ENCODE peak calls at places on chromosome 15, in five cellular contexts. E, R, X, Y and G are unnamed samples.

GRCh38 chr15:25437751-25438600 is 848 bp downstream of the UBE3A start:
- DNase-seq in E (peak), Y (no peak), R (peak), X (peak), G (peak)

GRCh38 chr15:98067339-98067738 is 106.8 kb downstream of the ARRDC4 start:
- DNase-seq in Y (no peak), X (no peak), E (peak), R (no peak), G (no peak)

GRCh38 chr15:78672285-78673003 is 31.4 kb upstream of the CHRNB4 start:
- DNase-seq in X (no peak), R (peak), E (no peak), Y (no peak), G (no peak)

GRCh38 chr15:48358681-48359152 is 27.5 kb downstream of the DUT start:
- DNase-seq in Y (no peak), X (no peak), E (peak), R (no peak), G (no peak)

GRCh38 chr15:29534378-29534777 is 264.8 kb upstream of the NSMCE3 start:
- DNase-seq in Y (no peak), X (no peak), R (peak), E (no peak), G (no peak)

GRCh38 chr15:86162676-86163075 is 83.0 kb downstream of the AGBL1 start:
- DNase-seq in X (no peak), E (no peak), Y (no peak), R (no peak), G (no peak)

GRCh38 chr15:78203346-78204225 is 30.8 kb downstream of the ACSBG1 start:
- DNase-seq in E (no peak), R (no peak), X (no peak), Y (no peak), G (no peak)

GRCh38 chr15:62641782-62642181 is 400.8 kb upstream of the TPM1 start:
- DNase-seq in E (no peak), X (no peak), R (no peak), Y (no peak), G (peak)

GRCh38 chr15:38354321-38354929 is 99.5 kb upstream of the FAM98B start:
- DNase-seq in E (peak), Y (peak), X (peak), R (peak), G (peak)

GRCh38 chr15:31483924-31484368 is 157.3 kb downstream of the KLF13 start:
- DNase-seq in R (no peak), Y (no peak), X (no peak), E (no peak), G (no peak)

GRCh38 chr15:87213646-87214045 is 1042.9 kb downstream of the NTRK3 start:
- DNase-seq in X (no peak), Y (no peak), R (no peak), E (no peak), G (no peak)

GRCh38 chr15:49627407-49627877 is 6.6 kb downstream of the DTWD1 start:
- DNase-seq in X (no peak), R (peak), Y (no peak), E (peak), G (no peak)

GRCh38 chr15:99146661-99147060 is 41.8 kb downstream of the SYNM start:
- DNase-seq in R (no peak), Y (no peak), E (no peak), X (no peak), G (no peak)

GRCh38 chr15:58495836-58496501 is 64.2 kb downstream of the LIPC start:
- DNase-seq in X (no peak), Y (no peak), R (no peak), E (no peak), G (peak)

GRCh38 chr15:69098688-69099087 is 61.7 kb upstream of the GLCE start:
- DNase-seq in Y (no peak), E (no peak), X (no peak), R (no peak), G (no peak)

GRCh38 chr15:62088361-62088693 is 21.6 kb downstream of the C2CD4A start:
- DNase-seq in R (no peak), X (no peak), Y (no peak), E (peak), G (no peak)

GRCh38 chr15:70160267-70160666 is 62.5 kb upstream of the TLE3 start:
- DNase-seq in Y (no peak), X (no peak), E (peak), R (no peak), G (peak)

GRCh38 chr15:48946088-48946839 is 17.5 kb downstream of the SHC4 start:
- DNase-seq in X (peak), R (peak), E (peak), Y (no peak), G (peak)

GRCh38 chr15:23857028-23857641 is 170.0 kb upstream of the NDN start:
- DNase-seq in X (peak), E (peak), R (peak), Y (no peak), G (peak)

GRCh38 chr15:63353887-63354286 is 27.8 kb downstream of the CA12 start:
- DNase-seq in Y (no peak), X (no peak), R (peak), E (no peak), G (no peak)

GRCh38 chr15:59791646-59792208 is 102.6 kb upstream of the BNIP2 start:
- DNase-seq in X (no peak), E (no peak), Y (no peak), R (no peak), G (no peak)

GRCh38 chr15:58010983-58011382 is 54.5 kb downstream of the ALDH1A2 start:
- DNase-seq in X (no peak), Y (no peak), R (no peak), E (no peak), G (no peak)

GRCh38 chr15:31106495-31107300 is 5.2 kb upstream of the TRPM1 start:
- DNase-seq in Y (no peak), E (no peak), R (no peak), X (no peak), G (peak)

GRCh38 chr15:26050979-26051378 is 187.9 kb upstream of the ATP10A start:
- DNase-seq in E (no peak), R (no peak), X (no peak), Y (no peak), G (no peak)

GRCh38 chr15:62740141-62741004 is 302.2 kb upstream of the TPM1 start:
- DNase-seq in Y (no peak), R (peak), X (no peak), E (no peak), G (no peak)

GRCh38 chr15:81073796-81074195 is 60.3 kb upstream of the CFAP161 start:
- DNase-seq in Y (no peak), E (peak), R (no peak), X (no peak), G (no peak)

GRCh38 chr15:64653757-64654156 is 121.6 kb downstream of the RBPMS2 start:
- DNase-seq in X (no peak), R (peak), E (peak), Y (no peak), G (peak)

GRCh38 chr15:85649372-85649771 is 145.4 kb downstream of the KLHL25 start:
- DNase-seq in Y (no peak), X (no peak), E (peak), R (peak), G (peak)

GRCh38 chr15:99224815-99225214 is 24.6 kb downstream of the TTC23 start:
- DNase-seq in E (no peak), R (no peak), Y (no peak), X (no peak), G (no peak)

GRCh38 chr15:94610069-94610863 is 378.9 kb downstream of the MCTP2 start:
- DNase-seq in Y (peak), X (no peak), E (peak), R (no peak), G (no peak)

GRCh38 chr15:77386626-77387025 is 33.3 kb downstream of the PEAK1 start:
- DNase-seq in X (no peak), E (no peak), Y (no peak), R (no peak), G (no peak)

GRCh38 chr15:31300981-31301686 is 25.5 kb upstream of the KLF13 start:
- DNase-seq in E (no peak), X (no peak), R (no peak), Y (no peak), G (peak)

GRCh38 chr15:74400915-74401757 is 32.6 kb downstream of the SEMA7A start:
- DNase-seq in X (no peak), E (no peak), Y (peak), R (no peak), G (peak)

GRCh38 chr15:84979651-84980050 is 2.0 kb upstream of the PDE8A start:
- DNase-seq in R (peak), X (peak), Y (no peak), E (no peak), G (no peak)

GRCh38 chr15:57376695-57377477 is 581 bp downstream of the CGNL1 start:
- DNase-seq in Y (no peak), E (peak), X (no peak), R (peak), G (peak)

GRCh38 chr15:57218826-57219576 is 157.3 kb upstream of the CGNL1 start:
- DNase-seq in X (no peak), Y (no peak), E (peak), R (peak), G (peak)

GRCh38 chr15:29695486-29696167 is 126.6 kb downstream of the TJP1 start:
- DNase-seq in X (peak), E (no peak), R (peak), Y (no peak), G (peak)

GRCh38 chr15:38547255-38547997 is 17.2 kb downstream of the RASGRP1 start:
- DNase-seq in R (no peak), Y (no peak), E (no peak), X (peak), G (no peak)

DNA sequence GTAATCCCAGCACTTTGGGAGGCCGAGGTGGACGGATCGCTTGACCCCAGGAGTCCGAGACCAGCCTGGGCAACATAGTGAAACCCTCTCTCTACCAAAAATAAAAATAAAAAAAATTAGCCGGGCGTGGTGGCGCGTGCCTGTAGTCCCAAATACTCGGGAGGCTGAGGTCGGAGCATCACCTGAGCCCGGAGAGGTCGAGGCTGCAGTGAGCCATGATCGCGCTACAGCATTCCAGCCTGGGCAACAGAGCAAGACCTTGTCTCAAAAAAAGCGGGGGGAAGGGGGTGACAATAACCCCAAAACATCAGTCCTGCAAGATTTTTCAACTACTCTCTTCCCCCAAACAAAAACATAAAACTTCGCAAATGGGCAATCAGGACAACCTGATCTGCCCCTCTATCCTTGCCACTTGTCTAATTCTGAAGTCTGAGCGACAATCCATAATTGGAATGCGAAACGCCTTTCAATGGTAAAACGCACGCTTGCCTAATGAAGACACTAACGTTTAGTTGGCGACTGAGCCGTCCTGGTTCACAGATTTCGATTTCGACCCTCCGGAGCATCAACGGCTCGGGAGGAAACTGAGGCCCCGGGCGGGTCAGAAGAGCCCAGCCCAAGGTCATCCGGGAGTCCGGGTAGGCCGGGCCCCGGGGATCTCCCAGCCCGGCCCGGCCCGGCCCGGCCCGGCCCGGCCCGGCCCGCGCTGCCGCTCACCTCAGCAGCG is 855 bp downstream of the BTBD1 start:
- DNase-seq in E (peak), Y (no peak), R (no peak), X (no peak), G (peak)
- TF ChIP-seq MYC in E (no peak), Y (no peak), R (no peak), X (peak), G (no peak)

GRCh38 chr15:42578984-42579537 is 3.7 kb downstream of the STARD9 start:
- DNase-seq in R (no peak), X (no peak), Y (no peak), E (no peak), G (no peak)

GRCh38 chr15:42576040-42576594 is 711 bp downstream of the STARD9 start:
- DNase-seq in Y (no peak), X (no peak), E (no peak), R (no peak), G (no peak)

GRCh38 chr15:42576776-42577175 is 1.4 kb downstream of the STARD9 start:
- DNase-seq in X (no peak), Y (no peak), R (no peak), E (no peak), G (no peak)

GRCh38 chr15:42577514-42578031 is 2.2 kb downstream of the STARD9 start:
- DNase-seq in Y (no peak), R (no peak), E (no peak), X (no peak), G (no peak)

GRCh38 chr15:42575188-42576039 is at the start of gene STARD9:
- DNase-seq in R (peak), E (peak), Y (peak), X (peak), G (peak)
- TF ChIP-seq POLR2A in R (no peak), E (peak), Y (peak), X (peak), G (peak)

GRCh38 chr15:66707310-66708160 is 5.5 kb downstream of the SMAD6 start:
- DNase-seq in X (no peak), R (peak), E (peak), Y (no peak), G (no peak)
- TF ChIP-seq CTCF in X (no peak), R (peak), E (peak), Y (no peak), G (no peak)

GRCh38 chr15:41288464-41288863 is 43.9 kb downstream of the OIP5 start:
- DNase-seq in X (no peak), Y (no peak), E (no peak), R (no peak), G (no peak)

GRCh38 chr15:41283653-41284424 is 48.6 kb downstream of the OIP5 start:
- DNase-seq in E (peak), Y (peak), R (peak), X (peak), G (peak)

GRCh38 chr15:41284425-41285177 is 47.8 kb downstream of the OIP5 start:
- DNase-seq in Y (no peak), E (peak), X (peak), R (peak), G (peak)

GRCh38 chr15:41286665-41287333 is 45.6 kb downstream of the OIP5 start:
- DNase-seq in R (no peak), E (no peak), X (no peak), Y (no peak), G (peak)

GRCh38 chr15:41285285-41285684 is 47.1 kb downstream of the OIP5 start:
- DNase-seq in E (no peak), Y (no peak), R (no peak), X (no peak), G (no peak)
- TF ChIP-seq MYC in E (no peak), Y (no peak), R (no peak), X (no peak), G (no peak)

GRCh38 chr15:96390986-96391385 is 60.5 kb downstream of the NR2F2 start:
- DNase-seq in X (no peak), Y (no peak), E (no peak), R (no peak), G (no peak)

GRCh38 chr15:96395687-96396086 is 65.2 kb downstream of the NR2F2 start:
- DNase-seq in Y (no peak), X (no peak), R (peak), E (no peak), G (no peak)

GRCh38 chr15:96393209-96393513 is 62.7 kb downstream of the NR2F2 start:
- DNase-seq in Y (no peak), R (no peak), X (no peak), E (no peak), G (no peak)

GRCh38 chr15:96388673-96389072 is 58.2 kb downstream of the NR2F2 start:
- DNase-seq in R (no peak), E (no peak), Y (no peak), X (no peak), G (no peak)

DNA sequence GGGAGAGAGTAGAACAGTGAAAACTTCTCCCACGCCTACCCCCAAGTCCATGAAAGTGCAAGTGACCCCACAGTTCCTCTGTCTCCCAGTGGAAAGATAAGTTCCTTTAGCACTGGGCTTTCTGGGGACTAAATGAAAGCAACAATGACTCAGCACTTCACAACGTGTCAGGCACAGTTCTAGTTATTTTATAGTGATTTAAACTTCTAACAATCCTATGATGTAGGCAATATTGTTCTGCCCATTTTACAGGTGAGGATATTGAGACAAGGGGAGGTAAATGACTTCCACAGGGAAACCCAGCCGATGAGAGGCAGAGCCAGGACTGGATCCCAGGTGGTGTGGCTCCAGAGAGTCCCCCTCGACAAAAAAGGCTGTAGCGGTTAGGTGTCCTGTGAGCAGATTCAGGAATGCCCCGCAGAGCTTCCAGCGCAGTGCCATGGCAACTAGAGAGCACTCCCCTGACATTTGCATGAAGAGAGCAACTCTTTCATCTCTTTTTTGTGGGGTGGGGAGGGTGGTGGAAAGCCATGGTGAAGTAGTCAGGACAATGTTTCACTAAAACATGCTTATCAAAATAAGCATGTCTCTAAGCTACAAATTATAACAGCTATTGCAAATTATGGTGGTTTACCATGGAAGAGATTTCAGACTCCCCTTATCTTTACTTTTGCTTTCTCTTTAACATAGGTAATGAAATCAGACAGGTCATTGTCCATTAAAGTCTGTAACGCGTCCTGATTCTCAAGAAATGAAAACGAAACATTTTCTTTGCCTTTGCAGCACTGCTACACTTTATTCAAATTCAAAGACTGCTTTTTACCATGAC is 62.1 kb downstream of the NR2F2 start:
- DNase-seq in X (peak), E (no peak), Y (no peak), R (no peak), G (peak)
- TF ChIP-seq POLR2A in X (no peak), E (no peak), Y (no peak), R (no peak), G (no peak)

DNA sequence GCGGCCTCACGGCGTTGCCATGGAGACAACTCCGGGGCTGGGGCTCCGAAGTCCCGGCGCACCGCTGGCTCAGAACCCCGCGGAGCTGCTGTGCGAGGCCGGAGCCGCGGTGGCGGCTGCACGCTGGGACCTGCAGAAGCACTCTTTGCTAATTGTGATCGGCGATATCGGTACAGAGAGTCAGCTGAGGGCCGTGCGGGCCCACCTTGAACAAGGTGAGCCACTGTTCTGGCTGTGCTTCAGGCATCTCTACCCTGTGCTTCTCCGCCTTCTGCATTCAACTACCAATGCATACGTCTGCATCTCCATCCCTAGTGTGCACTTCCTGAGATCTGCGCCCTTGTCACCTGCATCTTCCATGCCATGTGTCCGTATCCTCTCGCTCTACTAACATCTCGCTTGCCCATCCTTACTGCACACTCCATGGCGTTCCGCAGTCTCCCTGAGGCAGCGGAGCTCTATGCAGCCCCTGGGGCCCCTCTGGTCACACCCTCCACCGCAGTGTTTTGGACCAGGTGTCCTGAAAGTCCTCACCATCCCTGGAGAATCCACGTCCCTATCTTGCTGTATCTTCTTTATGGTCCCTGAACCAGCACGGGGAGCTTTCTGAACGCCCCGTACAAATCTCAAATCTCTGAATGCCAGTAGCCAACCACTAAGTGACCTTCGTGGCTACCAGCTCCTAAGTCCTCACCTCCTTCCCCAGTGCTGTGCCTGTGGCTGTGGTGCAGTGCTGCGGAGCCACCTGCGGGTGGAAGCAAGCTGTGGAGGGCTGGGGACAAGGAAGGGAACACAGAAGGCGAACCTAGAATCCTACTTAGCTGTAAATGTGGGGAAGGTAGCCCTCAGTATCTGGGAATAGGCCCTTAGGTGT is 6.2 kb upstream of the MAP1A start:
- DNase-seq in R (peak), Y (no peak), X (peak), E (no peak), G (peak)
- TF ChIP-seq CTCF in R (peak), Y (no peak), X (peak), E (no peak), G (peak)